ENCODE peak calls at places on chromosomes 4 and X, in seven cellular contexts. One of them, this sample, is unnamed.

GRCh38 chr4:76764251-76764650 is 133.7 kb downstream of the SOWAHB start:
- DNase-seq in HL-60: no peak
- DNase-seq in stomach: no peak
- DNase-seq in spleen: no peak
- DNase-seq in endothelial cell of umbilical vein: peak; percentile 48
- DNase-seq in SK-N-SH: no peak
- DNase-seq in H1: no peak
- DNase-seq in this sample: no peak

GRCh38 chr4:53088132-53088531 is 226.0 kb downstream of the RASL11B start:
- DNase-seq in stomach: no peak
- DNase-seq in spleen: no peak
- DNase-seq in HL-60: no peak
- DNase-seq in H1: no peak
- DNase-seq in SK-N-SH: no peak
- DNase-seq in endothelial cell of umbilical vein: no peak
- DNase-seq in this sample: no peak

GRCh38 chrX:138709886-138710285 is 1.6 kb downstream of the FGF13 start:
- DNase-seq in HL-60: no peak
- DNase-seq in SK-N-SH: no peak
- DNase-seq in endothelial cell of umbilical vein: no peak
- DNase-seq in spleen: no peak
- DNase-seq in stomach: no peak
- DNase-seq in H1: no peak
- DNase-seq in this sample: no peak

GRCh38 chrX:50067435-50068292 is 133.1 kb downstream of the AKAP4 start:
- DNase-seq in stomach: no peak
- DNase-seq in endothelial cell of umbilical vein: peak; percentile 1
- DNase-seq in SK-N-SH: peak; percentile 66
- DNase-seq in spleen: no peak
- DNase-seq in HL-60: no peak
- DNase-seq in H1: peak; percentile 51
- DNase-seq in this sample: no peak

GRCh38 chr4:132001542-132001941 is 1147.6 kb upstream of the PCDH10 start:
- DNase-seq in H1: no peak
- DNase-seq in spleen: no peak
- DNase-seq in SK-N-SH: no peak
- DNase-seq in HL-60: no peak
- DNase-seq in stomach: no peak
- DNase-seq in endothelial cell of umbilical vein: no peak
- DNase-seq in this sample: no peak

GRCh38 chr4:165580379-165580905 is 201.6 kb downstream of the CPE start:
- DNase-seq in stomach: no peak
- DNase-seq in HL-60: no peak
- DNase-seq in H1: no peak
- DNase-seq in SK-N-SH: no peak
- DNase-seq in spleen: no peak
- DNase-seq in endothelial cell of umbilical vein: peak; percentile 85
- DNase-seq in this sample: no peak

GRCh38 chr4:19262467-19262866 is 989.2 kb upstream of the SLIT2 start:
- DNase-seq in H1: no peak
- DNase-seq in SK-N-SH: no peak
- DNase-seq in HL-60: no peak
- DNase-seq in endothelial cell of umbilical vein: peak; percentile 66
- DNase-seq in spleen: no peak
- DNase-seq in stomach: no peak
- DNase-seq in this sample: no peak

GRCh38 chr4:6608758-6609414 is 31.6 kb upstream of the MRFAP1 start:
- DNase-seq in HL-60: no peak
- DNase-seq in stomach: no peak
- DNase-seq in SK-N-SH: no peak
- DNase-seq in H1: peak; percentile 58
- DNase-seq in endothelial cell of umbilical vein: no peak
- DNase-seq in spleen: no peak
- DNase-seq in this sample: no peak

GRCh38 chr4:182297659-182298058 is 54.5 kb downstream of the TENM3 start:
- DNase-seq in SK-N-SH: no peak
- DNase-seq in endothelial cell of umbilical vein: no peak
- DNase-seq in HL-60: no peak
- DNase-seq in H1: no peak
- DNase-seq in stomach: no peak
- DNase-seq in spleen: no peak
- DNase-seq in this sample: no peak

GRCh38 chrX:2576793-2577192 is 76.0 kb upstream of the DHRSX start:
- DNase-seq in H1: no peak
- DNase-seq in stomach: no peak
- DNase-seq in spleen: no peak
- DNase-seq in HL-60: no peak
- DNase-seq in SK-N-SH: no peak
- DNase-seq in endothelial cell of umbilical vein: no peak
- DNase-seq in this sample: no peak

GRCh38 chr4:147084861-147085260 is 139.2 kb upstream of the TTC29 start:
- DNase-seq in SK-N-SH: no peak
- DNase-seq in stomach: no peak
- DNase-seq in endothelial cell of umbilical vein: no peak
- DNase-seq in HL-60: no peak
- DNase-seq in spleen: no peak
- DNase-seq in H1: no peak
- DNase-seq in this sample: no peak

GRCh38 chr4:135670548-135670947 is 1469.0 kb upstream of the PABPC4L start:
- DNase-seq in H1: no peak
- DNase-seq in HL-60: no peak
- DNase-seq in endothelial cell of umbilical vein: no peak
- DNase-seq in spleen: no peak
- DNase-seq in stomach: no peak
- DNase-seq in SK-N-SH: no peak
- DNase-seq in this sample: no peak

GRCh38 chr4:177907736-177908424 is 465.6 kb upstream of the AGA start:
- DNase-seq in SK-N-SH: no peak
- DNase-seq in HL-60: no peak
- DNase-seq in stomach: no peak
- DNase-seq in endothelial cell of umbilical vein: no peak
- DNase-seq in H1: no peak
- DNase-seq in spleen: no peak
- DNase-seq in this sample: no peak

GRCh38 chrX:19709812-19710518 is 177.4 kb downstream of the SH3KBP1 start:
- DNase-seq in stomach: no peak
- DNase-seq in H1: no peak
- DNase-seq in SK-N-SH: no peak
- DNase-seq in HL-60: no peak
- DNase-seq in endothelial cell of umbilical vein: peak; percentile 44
- DNase-seq in spleen: no peak
- DNase-seq in this sample: no peak

GRCh38 chr4:4308800-4309441 is 18.9 kb downstream of the ZBTB49 start:
- DNase-seq in HL-60: no peak
- DNase-seq in H1: no peak
- DNase-seq in SK-N-SH: no peak
- DNase-seq in spleen: no peak
- DNase-seq in endothelial cell of umbilical vein: no peak
- DNase-seq in stomach: no peak
- DNase-seq in this sample: no peak

GRCh38 chr4:75343333-75343732 is 170.9 kb downstream of the RCHY1 start:
- DNase-seq in endothelial cell of umbilical vein: no peak
- DNase-seq in stomach: no peak
- DNase-seq in spleen: no peak
- DNase-seq in SK-N-SH: no peak
- DNase-seq in H1: no peak
- DNase-seq in HL-60: no peak
- DNase-seq in this sample: no peak

GRCh38 chr4:29560452-29560851 is 1159.7 kb upstream of the PCDH7 start:
- DNase-seq in HL-60: peak; percentile 21
- DNase-seq in H1: no peak
- DNase-seq in endothelial cell of umbilical vein: no peak
- DNase-seq in stomach: no peak
- DNase-seq in spleen: no peak
- DNase-seq in SK-N-SH: no peak
- DNase-seq in this sample: no peak

GRCh38 chrX:3161686-3162085 is 120.4 kb downstream of the ARSF start:
- DNase-seq in stomach: no peak
- DNase-seq in SK-N-SH: no peak
- DNase-seq in endothelial cell of umbilical vein: no peak
- DNase-seq in HL-60: no peak
- DNase-seq in H1: no peak
- DNase-seq in spleen: no peak
- DNase-seq in this sample: no peak

GRCh38 chr4:35934370-35934981 is 309.8 kb downstream of the ARAP2 start:
- DNase-seq in stomach: no peak
- DNase-seq in HL-60: no peak
- DNase-seq in spleen: no peak
- DNase-seq in endothelial cell of umbilical vein: peak; percentile 14
- DNase-seq in SK-N-SH: peak; percentile 3
- DNase-seq in H1: no peak
- DNase-seq in this sample: no peak

GRCh38 chrX:50180073-50180940 is 20.5 kb downstream of the AKAP4 start:
- DNase-seq in stomach: no peak
- DNase-seq in endothelial cell of umbilical vein: no peak
- DNase-seq in H1: no peak
- DNase-seq in SK-N-SH: no peak
- DNase-seq in spleen: no peak
- DNase-seq in HL-60: no peak
- DNase-seq in this sample: no peak

GRCh38 chrX:40077906-40078305 is 19.9 kb downstream of the BCOR start:
- DNase-seq in SK-N-SH: no peak
- DNase-seq in HL-60: no peak
- DNase-seq in endothelial cell of umbilical vein: no peak
- DNase-seq in stomach: no peak
- DNase-seq in spleen: no peak
- DNase-seq in H1: no peak
- DNase-seq in this sample: no peak

GRCh38 chr4:127224556-127224955 is 408.2 kb upstream of the INTU start:
- DNase-seq in SK-N-SH: no peak
- DNase-seq in spleen: no peak
- DNase-seq in HL-60: no peak
- DNase-seq in endothelial cell of umbilical vein: no peak
- DNase-seq in stomach: no peak
- DNase-seq in H1: no peak
- DNase-seq in this sample: no peak

GRCh38 chr4:88531549-88531948 is 8.0 kb upstream of the PYURF start:
- DNase-seq in SK-N-SH: no peak
- DNase-seq in HL-60: no peak
- DNase-seq in stomach: no peak
- DNase-seq in H1: no peak
- DNase-seq in spleen: no peak
- DNase-seq in endothelial cell of umbilical vein: no peak
- DNase-seq in this sample: no peak

GRCh38 chr4:67035501-67035900 is 509.8 kb downstream of the CENPC start:
- DNase-seq in H1: no peak
- DNase-seq in endothelial cell of umbilical vein: no peak
- DNase-seq in spleen: no peak
- DNase-seq in HL-60: no peak
- DNase-seq in stomach: no peak
- DNase-seq in SK-N-SH: no peak
- DNase-seq in this sample: peak; percentile 60

GRCh38 chr4:114890773-114891172 is 222.6 kb downstream of the NDST4 start:
- DNase-seq in stomach: no peak
- DNase-seq in H1: no peak
- DNase-seq in SK-N-SH: no peak
- DNase-seq in HL-60: peak; percentile 42
- DNase-seq in spleen: no peak
- DNase-seq in endothelial cell of umbilical vein: no peak
- DNase-seq in this sample: no peak

GRCh38 chr4:168648929-168649328 is 152.1 kb downstream of the PALLD start:
- DNase-seq in SK-N-SH: no peak
- DNase-seq in endothelial cell of umbilical vein: peak; percentile 58
- DNase-seq in HL-60: no peak
- DNase-seq in H1: no peak
- DNase-seq in spleen: no peak
- DNase-seq in stomach: no peak
- DNase-seq in this sample: no peak

GRCh38 chr4:168652818-168653217 is 156.0 kb downstream of the PALLD start:
- DNase-seq in H1: no peak
- DNase-seq in spleen: no peak
- DNase-seq in SK-N-SH: no peak
- DNase-seq in stomach: no peak
- DNase-seq in HL-60: no peak
- DNase-seq in endothelial cell of umbilical vein: no peak
- DNase-seq in this sample: no peak

GRCh38 chr4:168654206-168655174 is 157.6 kb downstream of the PALLD start:
- DNase-seq in spleen: no peak
- DNase-seq in endothelial cell of umbilical vein: no peak
- DNase-seq in H1: no peak
- DNase-seq in stomach: peak; percentile 57
- DNase-seq in HL-60: no peak
- DNase-seq in SK-N-SH: no peak
- DNase-seq in this sample: no peak

GRCh38 chr4:168651374-168651773 is 154.5 kb downstream of the PALLD start:
- DNase-seq in SK-N-SH: no peak
- DNase-seq in HL-60: no peak
- DNase-seq in H1: no peak
- DNase-seq in spleen: no peak
- DNase-seq in endothelial cell of umbilical vein: no peak
- DNase-seq in stomach: no peak
- DNase-seq in this sample: no peak

DNA sequence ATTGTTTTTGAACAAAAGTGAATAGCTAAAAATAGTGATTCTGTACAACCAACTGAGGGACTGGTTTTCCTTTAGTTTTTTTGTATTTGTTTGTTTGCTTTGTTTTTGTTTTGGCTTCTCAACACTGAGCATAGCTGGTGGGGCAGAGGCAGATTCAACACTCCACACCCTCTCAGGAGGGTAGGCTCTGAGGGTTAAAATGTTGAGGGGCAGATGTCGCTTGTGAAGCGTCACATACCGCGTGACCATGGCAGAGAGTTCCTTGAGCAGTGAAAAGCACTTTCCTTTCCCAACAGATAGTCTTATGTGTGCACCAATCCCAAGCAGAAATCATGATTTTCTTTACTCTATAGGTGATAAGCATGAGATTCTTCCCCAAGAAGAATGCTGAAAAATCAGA is 155.0 kb downstream of the PALLD start:
- DNase-seq in endothelial cell of umbilical vein: no peak
- DNase-seq in H1: no peak
- DNase-seq in spleen: no peak
- DNase-seq in HL-60: no peak
- DNase-seq in SK-N-SH: no peak
- DNase-seq in stomach: no peak
- DNase-seq in this sample: no peak
- H3K4me3 ChIP-seq in endothelial cell of umbilical vein: no peak overlapping the region
- H3K4me3 ChIP-seq in H1: no peak overlapping the region
- H3K4me3 ChIP-seq in spleen: no peak overlapping the region
- H3K4me3 ChIP-seq in HL-60: no peak overlapping the region
- H3K4me3 ChIP-seq in SK-N-SH: no peak overlapping the region
- H3K4me3 ChIP-seq in stomach: no peak overlapping the region
- H3K4me3 ChIP-seq in this sample: no peak overlapping the region

GRCh38 chr4:164441131-164441530 is 312.8 kb upstream of the SMIM31 start:
- DNase-seq in endothelial cell of umbilical vein: no peak
- DNase-seq in spleen: no peak
- DNase-seq in stomach: no peak
- DNase-seq in HL-60: no peak
- DNase-seq in H1: no peak
- DNase-seq in SK-N-SH: no peak
- DNase-seq in this sample: no peak
- TF ChIP-seq POLR2AphosphoS5 in endothelial cell of umbilical vein: no peak
- TF ChIP-seq POLR2AphosphoS5 in spleen: no peak
- TF ChIP-seq POLR2AphosphoS5 in stomach: no peak
- TF ChIP-seq POLR2AphosphoS5 in HL-60: no peak
- TF ChIP-seq POLR2AphosphoS5 in H1: no peak
- TF ChIP-seq POLR2AphosphoS5 in SK-N-SH: no peak
- TF ChIP-seq POLR2AphosphoS5 in this sample: no peak

GRCh38 chrX:107542500-107542899 is 85.8 kb upstream of the PRPS1 start:
- DNase-seq in SK-N-SH: peak; percentile 19
- DNase-seq in H1: no peak
- DNase-seq in stomach: peak; percentile 48
- DNase-seq in spleen: no peak
- DNase-seq in HL-60: no peak
- DNase-seq in endothelial cell of umbilical vein: peak; percentile 4
- DNase-seq in this sample: peak; percentile 16
- TF ChIP-seq CTCF in SK-N-SH: peak; percentile 23
- TF ChIP-seq CTCF in H1: peak; percentile 49
- TF ChIP-seq CTCF in stomach: no peak
- TF ChIP-seq CTCF in spleen: no peak
- TF ChIP-seq CTCF in HL-60: no peak
- TF ChIP-seq CTCF in endothelial cell of umbilical vein: no peak
- TF ChIP-seq CTCF in this sample: peak; percentile 15

GRCh38 chrX:153925739-153926593 is at the start of gene ARHGAP4:
- DNase-seq in stomach: no peak
- DNase-seq in spleen: peak; percentile 92
- DNase-seq in H1: no peak
- DNase-seq in SK-N-SH: no peak
- DNase-seq in endothelial cell of umbilical vein: no peak
- DNase-seq in HL-60: peak; percentile 57
- DNase-seq in this sample: no peak
- H3K4me3 ChIP-seq in stomach: peak within 1 kb of the TSS; percentile 59
- H3K4me3 ChIP-seq in spleen: peak within 1 kb of the TSS; percentile 56
- H3K4me3 ChIP-seq in H1: peak within 1 kb of the TSS; percentile 55
- H3K4me3 ChIP-seq in SK-N-SH: peak within 1 kb of the TSS; percentile 71
- H3K4me3 ChIP-seq in endothelial cell of umbilical vein: no peak within 1 kb of the TSS
- H3K4me3 ChIP-seq in HL-60: peak within 1 kb of the TSS; percentile 59
- H3K4me3 ChIP-seq in this sample: no peak within 1 kb of the TSS